ENCODE peak calls at places on chromosomes 11 and 22, in six cellular contexts. B, T, H, E, X and M are unnamed samples.

GRCh38 chr11:56917708-56918450 is 70.8 kb upstream of the OR5AK2 start:
- DNase-seq in B (no peak), T (no peak), E (no peak), X (no peak), H (no peak), M (no peak)

GRCh38 chr22:30733081-30733680 is 38.5 kb downstream of the OSBP2 start:
- DNase-seq in E (no peak), B (no peak), T (no peak), X (no peak), H (no peak), M (no peak)

GRCh38 chr11:9001736-9002135 is 2.1 kb downstream of the NRIP3 start:
- DNase-seq in E (no peak), H (no peak), B (no peak), T (no peak), X (no peak), M (peak; percentile 94)

GRCh38 chr11:86814775-86815174 is 14.4 kb downstream of the PRSS23 start:
- DNase-seq in B (no peak), E (no peak), X (no peak), H (no peak), T (no peak), M (no peak)

GRCh38 chr11:12106501-12106900 is 3.9 kb upstream of the MICAL2 start:
- DNase-seq in H (no peak), E (no peak), B (no peak), T (no peak), X (no peak), M (no peak)

GRCh38 chr11:120344302-120345004 is 8.2 kb downstream of the ARHGEF12 start:
- DNase-seq in X (no peak), B (no peak), T (peak; percentile 36), H (no peak), E (no peak), M (no peak)

GRCh38 chr11:9489366-9489765 is 28.6 kb downstream of the ZNF143 start:
- DNase-seq in T (no peak), E (no peak), H (no peak), B (no peak), X (no peak), M (peak; percentile 35)

GRCh38 chr11:27158763-27159679 is 118.4 kb downstream of the BBOX1 start:
- DNase-seq in B (peak; percentile 39), T (peak; percentile 14), H (peak; percentile 23), E (peak; percentile 58), X (peak; percentile 77), M (peak; percentile 41)

DNA sequence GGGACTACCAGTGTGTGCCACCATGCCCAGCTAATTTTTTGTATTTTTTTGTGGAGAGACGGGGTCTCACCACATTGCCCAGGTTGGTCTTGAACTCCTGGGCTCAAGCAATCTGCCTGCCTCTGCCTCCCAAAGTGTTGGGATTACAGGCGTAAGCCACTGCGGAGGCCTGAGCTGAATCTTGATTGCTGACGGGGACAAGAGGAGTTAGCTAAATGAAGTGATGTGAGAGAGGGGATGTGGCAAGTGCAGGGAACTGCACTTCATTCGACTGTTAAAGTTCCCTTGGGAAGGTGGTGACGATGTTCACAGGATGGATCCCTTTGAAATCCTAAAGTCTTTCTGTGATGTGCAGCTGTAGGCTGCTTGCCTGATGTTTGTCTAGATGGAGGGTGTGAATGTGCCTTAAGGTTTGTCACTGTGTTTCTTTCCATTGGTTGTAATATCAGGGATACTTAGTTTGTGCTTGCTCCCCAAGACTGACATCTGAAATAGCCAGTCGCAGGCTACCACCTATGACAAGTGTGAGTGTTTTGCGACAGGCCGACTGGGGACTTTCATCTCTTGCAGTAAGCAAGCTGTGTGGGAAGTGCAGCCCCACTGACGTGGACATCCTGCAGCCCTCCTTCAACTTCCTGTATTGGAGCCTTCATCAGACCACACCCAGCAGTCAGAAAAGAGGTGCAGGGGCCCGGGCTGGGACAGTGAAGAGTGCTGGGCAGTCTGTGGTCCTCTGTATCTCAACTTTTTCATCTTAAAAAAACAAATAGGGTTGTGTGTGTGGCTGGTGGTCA is 19.6 kb upstream of the CCDC134 start:
- DNase-seq in B (peak; percentile 36), H (peak; percentile 65), T (peak; percentile 71), E (peak; percentile 18), X (peak; percentile 78), M (no peak)
- TF ChIP-seq POLR2A in B (no peak), H (no peak), T (peak; percentile 90), E (no peak), X (no peak), M (no peak)

GRCh38 chr11:72222907-72223614 is 1.5 kb upstream of the INPPL1 start:
- DNase-seq in B (peak; percentile 91), X (peak; percentile 98), E (peak; percentile 94), T (peak; percentile 75), H (peak; percentile 96), M (peak; percentile 77)

GRCh38 chr11:72222106-72222891 is 2.3 kb upstream of the INPPL1 start:
- DNase-seq in E (no peak), H (peak; percentile 12), X (no peak), B (peak; percentile 15), T (no peak), M (no peak)

GRCh38 chr11:72224587-72225410 is at the start of gene INPPL1:
- DNase-seq in E (peak; percentile 57), X (peak; percentile 81), H (peak; percentile 44), T (no peak), B (peak; percentile 61), M (no peak)

GRCh38 chr11:72225411-72225951 is 914 bp downstream of the INPPL1 start:
- DNase-seq in B (no peak), T (no peak), H (peak; percentile 12), E (no peak), X (peak; percentile 64), M (no peak)

DNA sequence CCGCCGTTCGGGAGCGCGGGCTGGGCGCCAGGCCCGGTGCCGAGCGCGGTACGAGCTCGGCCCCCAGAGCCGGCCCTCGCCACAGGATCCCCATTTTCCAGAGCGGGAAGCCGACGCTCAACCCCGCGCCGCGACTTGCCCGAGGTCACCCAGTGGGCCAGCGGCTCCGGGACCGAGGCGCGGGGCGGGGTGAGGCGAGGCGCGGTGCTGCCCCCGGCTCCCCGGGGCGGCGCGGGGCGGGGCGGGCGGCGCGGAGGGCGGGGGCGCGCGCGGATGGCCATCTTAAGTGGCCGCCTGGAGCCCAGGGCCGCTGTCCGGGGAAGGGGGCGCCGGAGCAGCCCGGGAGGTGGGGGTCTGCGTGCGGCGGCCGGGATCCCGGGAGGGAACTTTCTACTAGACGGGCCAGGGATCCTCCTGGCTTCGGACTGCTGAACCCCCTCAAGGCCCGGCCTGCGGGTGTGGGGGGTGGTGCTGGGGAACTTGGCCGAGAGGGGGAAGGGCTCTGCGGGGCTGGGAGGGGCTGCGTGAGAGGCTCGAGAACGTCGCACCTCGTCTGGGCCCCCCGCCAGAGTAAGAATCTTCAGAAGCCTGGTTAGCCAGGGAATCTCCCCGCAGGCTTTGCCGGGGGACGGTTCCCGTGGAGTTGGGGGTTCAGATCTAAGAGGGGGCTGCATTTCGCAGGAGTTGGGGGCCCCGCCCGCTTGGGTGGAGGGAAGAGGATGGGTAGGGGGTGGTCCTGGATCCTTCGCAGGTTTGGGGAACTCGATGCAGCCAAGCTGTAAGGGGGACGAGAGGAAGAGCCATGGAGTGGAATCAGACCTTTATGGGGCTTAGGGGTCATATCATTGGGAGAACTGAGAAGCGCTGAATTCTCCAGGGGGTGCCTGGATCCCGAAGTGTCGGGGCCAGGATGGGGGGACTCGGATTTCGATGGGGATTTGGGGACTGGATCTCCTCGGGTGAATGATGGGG is 666 bp upstream of the INPPL1 start:
- DNase-seq in X (peak; percentile 95), H (peak; percentile 74), E (peak; percentile 82), T (no peak), B (peak; percentile 80), M (no peak)
- TF ChIP-seq POLR2A in X (peak; percentile 43), H (peak; percentile 43), E (no peak), T (no peak), B (peak; percentile 72), M (peak; percentile 40)

GRCh38 chr22:27918351-27919221 is 470 bp downstream of the PITPNB start:
- DNase-seq in H (peak; percentile 30), T (peak; percentile 25), B (peak; percentile 70), E (peak; percentile 55), X (peak; percentile 78), M (peak; percentile 27)
- TF ChIP-seq POLR2A in H (no peak), T (peak; percentile 71), B (no peak), E (peak; percentile 18), X (peak; percentile 40), M (no peak)

DNA sequence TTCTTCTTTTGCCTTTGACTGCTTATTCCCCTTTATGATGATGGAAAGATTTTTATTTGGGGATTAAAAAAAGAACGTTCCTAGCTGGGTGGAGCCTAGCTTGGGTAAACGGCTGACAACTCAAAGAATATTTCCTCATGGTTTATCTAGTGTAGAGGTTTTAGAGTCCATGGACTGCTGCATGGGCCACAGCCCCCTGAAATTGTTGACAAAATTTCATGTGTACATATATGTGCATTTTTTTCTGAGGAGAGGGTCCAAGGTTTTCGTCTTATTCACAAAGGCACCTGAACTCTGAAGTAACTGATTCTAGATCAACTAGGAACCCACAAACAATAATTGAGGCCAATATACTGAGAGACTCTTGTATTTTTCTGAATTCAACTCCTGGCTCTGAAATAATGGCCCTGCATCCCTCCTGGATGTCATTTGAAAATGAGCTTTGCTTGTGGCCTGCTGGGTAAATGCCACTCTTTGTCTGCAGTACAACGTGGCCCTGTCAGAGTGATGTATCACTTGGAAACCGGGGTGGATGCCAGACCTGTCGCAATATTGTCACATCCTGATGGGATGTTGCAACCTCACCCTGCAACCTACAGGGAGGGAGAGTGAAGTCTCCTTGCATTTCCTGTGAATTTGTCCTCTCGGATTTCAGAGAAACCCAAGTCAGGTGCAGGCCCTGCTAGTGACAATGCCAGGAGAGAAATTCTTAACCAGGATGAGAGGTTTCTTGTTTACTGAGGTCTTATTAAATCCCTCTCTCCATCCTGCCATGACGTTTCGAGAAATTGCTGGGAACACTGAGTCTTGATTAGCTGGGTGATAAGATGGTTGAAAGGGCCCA is 33.8 kb downstream of the EHF start:
- DNase-seq in B (no peak), T (no peak), H (peak; percentile 97), E (no peak), X (no peak), M (no peak)
- TF ChIP-seq POLR2A in B (no peak), T (no peak), H (no peak), E (no peak), X (no peak), M (no peak)

DNA sequence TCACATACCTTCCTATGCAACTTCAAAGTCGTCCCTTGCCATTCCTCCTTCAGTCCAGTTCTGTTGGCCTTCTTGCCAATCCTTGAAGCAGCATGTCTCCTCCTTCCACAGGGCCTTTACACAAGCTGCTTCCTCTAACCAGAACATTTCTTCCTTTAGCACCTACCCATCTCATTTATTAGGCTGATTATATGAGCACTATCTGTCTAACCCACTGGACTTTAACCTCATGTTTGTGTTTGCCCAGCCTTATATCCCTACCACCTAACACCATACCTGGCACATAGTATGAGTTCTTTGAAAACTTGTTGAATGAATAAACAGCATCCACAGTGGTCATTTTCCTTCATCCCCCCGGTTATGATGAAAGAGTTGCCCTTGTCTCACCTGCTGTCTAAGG is 154.4 kb downstream of the WNT11 start:
- DNase-seq in T (no peak), E (no peak), X (no peak), H (no peak), B (no peak), M (no peak)
- TF ChIP-seq POLR2A in T (no peak), E (no peak), X (no peak), H (no peak), B (no peak), M (no peak)